ENCODE peak calls at places on chromosome 10, in eight cellular contexts. One of them, this sample, is unnamed.

GRCh38 chr10:91077549-91078017 is 142.9 kb upstream of the PCGF5 start:
- DNase-seq in endothelial cell: no peak
- DNase-seq in Calu3: peak; percentile 58
- DNase-seq in upper lobe of left lung: peak; percentile 58
- DNase-seq in lower leg skin: no peak
- DNase-seq in stomach: peak; percentile 92
- DNase-seq in osteoblast: no peak
- DNase-seq in A549: no peak
- DNase-seq in this sample: peak; percentile 46

GRCh38 chr10:3528271-3528670 is 256.7 kb downstream of the KLF6 start:
- DNase-seq in endothelial cell: no peak
- DNase-seq in Calu3: no peak
- DNase-seq in upper lobe of left lung: no peak
- DNase-seq in lower leg skin: no peak
- DNase-seq in stomach: no peak
- DNase-seq in osteoblast: no peak
- DNase-seq in A549: no peak
- DNase-seq in this sample: no peak

GRCh38 chr10:72123616-72124015 is 35.3 kb upstream of the SPOCK2 start:
- DNase-seq in endothelial cell: no peak
- DNase-seq in Calu3: no peak
- DNase-seq in upper lobe of left lung: no peak
- DNase-seq in lower leg skin: no peak
- DNase-seq in stomach: no peak
- DNase-seq in osteoblast: no peak
- DNase-seq in A549: no peak
- DNase-seq in this sample: no peak

GRCh38 chr10:77041636-77042258 is 595.9 kb downstream of the KCNMA1 start:
- DNase-seq in endothelial cell: peak; percentile 19
- DNase-seq in Calu3: no peak
- DNase-seq in upper lobe of left lung: peak; percentile 25
- DNase-seq in lower leg skin: no peak
- DNase-seq in stomach: no peak
- DNase-seq in osteoblast: peak; percentile 22
- DNase-seq in A549: no peak
- DNase-seq in this sample: no peak

GRCh38 chr10:33509231-33509871 is 174.9 kb upstream of the NRP1 start:
- DNase-seq in endothelial cell: peak; percentile 6
- DNase-seq in Calu3: peak; percentile 75
- DNase-seq in upper lobe of left lung: peak; percentile 47
- DNase-seq in lower leg skin: peak; percentile 87
- DNase-seq in stomach: peak; percentile 31
- DNase-seq in osteoblast: peak; percentile 84
- DNase-seq in A549: peak; percentile 83
- DNase-seq in this sample: peak; percentile 89

GRCh38 chr10:70776455-70777005 is 8.6 kb downstream of the TBATA start:
- DNase-seq in endothelial cell: no peak
- DNase-seq in Calu3: no peak
- DNase-seq in upper lobe of left lung: peak; percentile 12
- DNase-seq in lower leg skin: peak; percentile 72
- DNase-seq in stomach: peak; percentile 16
- DNase-seq in osteoblast: no peak
- DNase-seq in A549: no peak
- DNase-seq in this sample: no peak

GRCh38 chr10:3906511-3907111 is 121.6 kb upstream of the KLF6 start:
- DNase-seq in endothelial cell: no peak
- DNase-seq in Calu3: no peak
- DNase-seq in upper lobe of left lung: no peak
- DNase-seq in lower leg skin: no peak
- DNase-seq in stomach: no peak
- DNase-seq in osteoblast: peak; percentile 69
- DNase-seq in A549: no peak
- DNase-seq in this sample: no peak

GRCh38 chr10:49191349-49191748 is 3.2 kb upstream of the TMEM273 start:
- DNase-seq in endothelial cell: no peak
- DNase-seq in Calu3: no peak
- DNase-seq in upper lobe of left lung: no peak
- DNase-seq in lower leg skin: no peak
- DNase-seq in stomach: no peak
- DNase-seq in osteoblast: no peak
- DNase-seq in A549: no peak
- DNase-seq in this sample: no peak

GRCh38 chr10:28442375-28442774 is 90.5 kb upstream of the WAC start:
- DNase-seq in endothelial cell: no peak
- DNase-seq in Calu3: no peak
- DNase-seq in upper lobe of left lung: no peak
- DNase-seq in lower leg skin: no peak
- DNase-seq in stomach: no peak
- DNase-seq in osteoblast: no peak
- DNase-seq in A549: no peak
- DNase-seq in this sample: no peak

GRCh38 chr10:70774810-70775678 is 10.1 kb downstream of the TBATA start:
- DNase-seq in endothelial cell: no peak
- DNase-seq in Calu3: no peak
- DNase-seq in upper lobe of left lung: peak; percentile 20
- DNase-seq in lower leg skin: peak; percentile 88
- DNase-seq in stomach: peak; percentile 82
- DNase-seq in osteoblast: peak; percentile 85
- DNase-seq in A549: no peak
- DNase-seq in this sample: peak; percentile 91

DNA sequence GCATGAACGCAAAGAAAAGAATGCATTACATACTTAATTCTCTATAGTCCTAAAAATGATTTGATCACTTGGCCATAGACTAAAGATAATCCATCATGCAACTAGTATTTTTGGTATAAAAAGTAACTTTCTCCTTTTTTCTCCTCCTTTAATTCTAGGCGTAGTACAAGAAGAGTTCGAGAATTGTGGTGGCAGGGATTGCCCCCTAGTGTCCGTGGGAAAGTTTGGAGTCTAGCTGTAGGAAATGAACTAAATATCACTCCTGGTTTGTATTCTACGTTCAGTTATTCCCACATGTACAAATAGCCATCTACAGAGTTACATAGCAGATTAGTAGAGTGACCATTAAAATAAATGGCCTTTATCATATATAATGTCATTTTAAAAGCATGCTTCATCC is 45.5 kb upstream of the HELLS start:
- DNase-seq in endothelial cell: no peak
- DNase-seq in Calu3: no peak
- DNase-seq in upper lobe of left lung: no peak
- DNase-seq in lower leg skin: no peak
- DNase-seq in stomach: no peak
- DNase-seq in osteoblast: no peak
- DNase-seq in A549: peak; percentile 36
- DNase-seq in this sample: peak; percentile 11
- TF ChIP-seq CTCF in endothelial cell: peak; percentile 29
- TF ChIP-seq CTCF in Calu3: peak; percentile 11
- TF ChIP-seq CTCF in upper lobe of left lung: no peak
- TF ChIP-seq CTCF in lower leg skin: no peak
- TF ChIP-seq CTCF in stomach: no peak
- TF ChIP-seq CTCF in osteoblast: peak; percentile 46
- TF ChIP-seq CTCF in A549: peak; percentile 44
- TF ChIP-seq CTCF in this sample: no peak

GRCh38 chr10:86371691-86372090 is 5.1 kb upstream of the GRID1 start:
- DNase-seq in endothelial cell: no peak
- DNase-seq in Calu3: no peak
- DNase-seq in upper lobe of left lung: peak; percentile 14
- DNase-seq in lower leg skin: peak; percentile 57
- DNase-seq in stomach: peak; percentile 22
- DNase-seq in osteoblast: peak; percentile 72
- DNase-seq in A549: no peak
- DNase-seq in this sample: no peak
- TF ChIP-seq CTCF in endothelial cell: no peak
- TF ChIP-seq CTCF in Calu3: no peak
- TF ChIP-seq CTCF in upper lobe of left lung: no peak
- TF ChIP-seq CTCF in lower leg skin: no peak
- TF ChIP-seq CTCF in stomach: no peak
- TF ChIP-seq CTCF in osteoblast: no peak
- TF ChIP-seq CTCF in A549: no peak
- TF ChIP-seq CTCF in this sample: no peak

DNA sequence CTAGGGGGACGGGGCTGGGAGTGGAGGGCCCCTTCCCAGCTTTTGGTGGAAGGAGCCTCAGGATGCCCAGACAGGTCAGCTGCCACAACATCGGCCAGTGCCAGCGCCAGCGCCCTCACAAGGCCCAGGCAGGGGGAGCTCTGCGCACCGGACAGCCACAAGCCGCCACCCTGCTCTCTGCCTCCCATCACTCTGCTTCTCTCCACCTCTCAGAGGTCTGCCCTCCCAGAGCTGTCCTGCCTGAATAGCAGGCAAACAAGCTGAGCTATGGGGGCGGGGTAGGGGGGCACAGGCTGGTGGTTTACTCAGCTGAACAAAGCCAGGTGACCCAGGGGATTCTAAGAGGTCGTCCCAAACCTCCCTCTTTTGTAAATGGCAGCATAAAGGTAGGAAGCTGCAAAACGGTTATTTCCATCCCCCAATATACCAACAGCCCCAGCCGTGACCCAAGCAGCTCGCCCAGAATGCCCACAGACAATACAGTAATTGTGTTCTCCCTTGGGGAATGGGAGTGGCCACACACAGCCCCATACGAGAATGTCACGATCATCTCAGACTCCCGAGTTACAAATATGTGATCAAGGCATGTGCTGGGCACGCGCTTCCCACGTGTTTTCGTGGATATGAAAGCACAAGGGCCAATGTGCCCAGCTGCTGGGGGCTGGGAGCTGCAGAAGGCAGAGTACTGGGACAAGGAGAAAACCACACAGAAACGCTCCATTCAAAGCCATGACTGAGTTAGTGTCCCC is 19.7 kb downstream of the FAM53B start:
- DNase-seq in endothelial cell: no peak
- DNase-seq in Calu3: no peak
- DNase-seq in upper lobe of left lung: peak; percentile 20
- DNase-seq in lower leg skin: peak; percentile 86
- DNase-seq in stomach: peak; percentile 62
- DNase-seq in osteoblast: no peak
- DNase-seq in A549: no peak
- DNase-seq in this sample: no peak
- TF ChIP-seq CTCF in endothelial cell: no peak
- TF ChIP-seq CTCF in Calu3: no peak
- TF ChIP-seq CTCF in upper lobe of left lung: no peak
- TF ChIP-seq CTCF in lower leg skin: no peak
- TF ChIP-seq CTCF in stomach: no peak
- TF ChIP-seq CTCF in osteoblast: no peak
- TF ChIP-seq CTCF in A549: no peak
- TF ChIP-seq CTCF in this sample: no peak

GRCh38 chr10:7412482-7413251 is 1.8 kb upstream of the SFMBT2 start:
- DNase-seq in endothelial cell: peak; percentile 55
- DNase-seq in Calu3: no peak
- DNase-seq in upper lobe of left lung: peak; percentile 46
- DNase-seq in lower leg skin: peak; percentile 88
- DNase-seq in stomach: no peak
- DNase-seq in osteoblast: no peak
- DNase-seq in A549: peak; percentile 38
- DNase-seq in this sample: no peak

GRCh38 chr10:7411671-7412481 is 1.0 kb upstream of the SFMBT2 start:
- DNase-seq in endothelial cell: peak; percentile 24
- DNase-seq in Calu3: no peak
- DNase-seq in upper lobe of left lung: no peak
- DNase-seq in lower leg skin: peak; percentile 85
- DNase-seq in stomach: no peak
- DNase-seq in osteoblast: no peak
- DNase-seq in A549: no peak
- DNase-seq in this sample: no peak

GRCh38 chr10:7410306-7410799 is 481 bp downstream of the SFMBT2 start:
- DNase-seq in endothelial cell: peak; percentile 49
- DNase-seq in Calu3: peak; percentile 11
- DNase-seq in upper lobe of left lung: no peak
- DNase-seq in lower leg skin: peak; percentile 84
- DNase-seq in stomach: no peak
- DNase-seq in osteoblast: peak; percentile 75
- DNase-seq in A549: no peak
- DNase-seq in this sample: peak; percentile 26

GRCh38 chr10:7409732-7410168 is 1.1 kb downstream of the SFMBT2 start:
- DNase-seq in endothelial cell: peak; percentile 15
- DNase-seq in Calu3: no peak
- DNase-seq in upper lobe of left lung: no peak
- DNase-seq in lower leg skin: no peak
- DNase-seq in stomach: no peak
- DNase-seq in osteoblast: no peak
- DNase-seq in A549: peak; percentile 21
- DNase-seq in this sample: peak; percentile 20

GRCh38 chr10:7410800-7411670 is at the start of gene SFMBT2:
- DNase-seq in endothelial cell: peak; percentile 67
- DNase-seq in Calu3: peak; percentile 44
- DNase-seq in upper lobe of left lung: peak; percentile 40
- DNase-seq in lower leg skin: peak; percentile 86
- DNase-seq in stomach: peak; percentile 51
- DNase-seq in osteoblast: peak; percentile 98
- DNase-seq in A549: peak; percentile 75
- DNase-seq in this sample: peak; percentile 68
- TF ChIP-seq CTCF in endothelial cell: no peak
- TF ChIP-seq CTCF in Calu3: no peak
- TF ChIP-seq CTCF in upper lobe of left lung: no peak
- TF ChIP-seq CTCF in lower leg skin: no peak
- TF ChIP-seq CTCF in stomach: no peak
- TF ChIP-seq CTCF in osteoblast: no peak
- TF ChIP-seq CTCF in A549: no peak
- TF ChIP-seq CTCF in this sample: peak; percentile 10

DNA sequence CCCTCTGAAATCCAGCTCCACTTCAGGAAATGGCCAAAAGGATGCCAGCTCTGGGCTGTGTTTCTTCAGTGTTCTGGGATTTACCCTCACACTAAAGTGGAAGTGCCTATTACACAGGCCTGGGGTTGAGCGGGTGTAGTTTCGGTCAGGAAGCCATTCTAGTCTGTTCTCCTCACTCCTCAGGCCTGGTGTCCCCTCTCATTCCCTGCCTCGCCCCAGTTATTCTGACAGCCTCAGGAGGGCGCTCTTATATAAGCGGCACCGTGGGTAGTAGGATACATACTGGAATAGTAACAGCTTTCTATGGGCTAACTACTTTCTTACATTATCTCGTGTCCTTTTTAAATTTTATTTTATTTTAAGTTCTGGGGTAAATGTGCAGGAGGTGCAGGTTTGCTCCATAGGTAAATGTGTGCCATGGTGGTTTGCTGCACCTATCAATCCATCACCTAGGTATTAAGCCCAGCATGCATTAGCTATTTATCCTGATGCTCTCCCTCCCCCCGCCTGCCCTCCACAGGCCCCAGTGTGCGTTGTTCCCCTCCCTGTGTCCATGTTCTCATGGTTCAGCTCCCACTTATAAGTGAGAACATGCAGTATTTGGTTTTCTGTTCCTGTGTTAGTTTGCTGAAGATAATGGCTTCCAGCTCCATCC is 12.2 kb upstream of the LGI1 start:
- DNase-seq in endothelial cell: peak; percentile 60
- DNase-seq in Calu3: no peak
- DNase-seq in upper lobe of left lung: no peak
- DNase-seq in lower leg skin: no peak
- DNase-seq in stomach: no peak
- DNase-seq in osteoblast: no peak
- DNase-seq in A549: peak; percentile 44
- DNase-seq in this sample: peak; percentile 27
- TF ChIP-seq CTCF in endothelial cell: peak; percentile 37
- TF ChIP-seq CTCF in Calu3: no peak
- TF ChIP-seq CTCF in upper lobe of left lung: no peak
- TF ChIP-seq CTCF in lower leg skin: no peak
- TF ChIP-seq CTCF in stomach: no peak
- TF ChIP-seq CTCF in osteoblast: peak; percentile 81
- TF ChIP-seq CTCF in A549: peak; percentile 38
- TF ChIP-seq CTCF in this sample: peak; percentile 9

GRCh38 chr10:95864906-95865813 is 42.6 kb upstream of the CC2D2B start:
- DNase-seq in endothelial cell: peak; percentile 49
- DNase-seq in Calu3: peak; percentile 50
- DNase-seq in upper lobe of left lung: peak; percentile 22
- DNase-seq in lower leg skin: no peak
- DNase-seq in stomach: no peak
- DNase-seq in osteoblast: peak; percentile 64
- DNase-seq in A549: peak; percentile 67
- DNase-seq in this sample: peak; percentile 76
- TF ChIP-seq CTCF in endothelial cell: peak; percentile 28
- TF ChIP-seq CTCF in Calu3: peak; percentile 35
- TF ChIP-seq CTCF in upper lobe of left lung: no peak
- TF ChIP-seq CTCF in lower leg skin: no peak
- TF ChIP-seq CTCF in stomach: no peak
- TF ChIP-seq CTCF in osteoblast: peak; percentile 84
- TF ChIP-seq CTCF in A549: peak; percentile 58
- TF ChIP-seq CTCF in this sample: peak; percentile 29

This sample was measured in MCF 10A.